ENCODE peak calls at places on chromosomes 11 and 22, in six cellular contexts. N is stimulated activated effector memory CD8-positive, alpha-beta T cell treated with anti-CD3 and anti-CD28 coated beads, Interleukin-12 subunit alpha, Interleukin-12 subunit beta, amount 100 ng/mL, for 72 hours; R is neural progenitor cell; Q is activated gamma-delta T cell treated with anti-CD3 and anti-CD28 coated beads, Interleukin-2, amount 50 U/mL, for 16 hours; W is globus pallidus; X is epithelial cell of prostate. I is an unnamed sample.

GRCh38 chr11:132632641-132633124 is 899.6 kb downstream of the OPCML start:
- DNase-seq in N (no peak), R (no peak), Q (no peak), W (no peak), X (peak), I (peak)

GRCh38 chr22:29755889-29756288 is 10.9 kb downstream of the ZMAT5 start:
- DNase-seq in N (no peak), R (no peak), Q (no peak), W (no peak), X (no peak), I (no peak)

GRCh38 chr22:20026996-20027601 is 6.2 kb downstream of the TANGO2 start:
- DNase-seq in N (no peak), R (no peak), Q (no peak), W (no peak), X (no peak), I (no peak)

GRCh38 chr11:94885133-94885532 is 88.2 kb downstream of the CWC15 start:
- DNase-seq in N (no peak), R (no peak), Q (no peak), W (no peak), X (peak), I (peak)

GRCh38 chr11:2100361-2101170 is 38.6 kb downstream of the IGF2 start:
- DNase-seq in N (no peak), R (no peak), Q (no peak), W (no peak), X (no peak), I (no peak)

GRCh38 chr11:1044160-1044559 is 7.6 kb upstream of the MUC6 start:
- DNase-seq in N (no peak), R (no peak), Q (no peak), W (no peak), X (no peak), I (no peak)

GRCh38 chr22:37196539-37197450 is 8.7 kb upstream of the C1QTNF6 start:
- DNase-seq in N (no peak), R (peak), Q (no peak), W (peak), X (no peak), I (peak)

GRCh38 chr22:44355688-44356070 is 42.9 kb upstream of the SHISAL1 start:
- DNase-seq in N (no peak), R (no peak), Q (no peak), W (no peak), X (no peak), I (no peak)

GRCh38 chr11:129998107-129998506 is 4.5 kb downstream of the PRDM10 start:
- DNase-seq in N (no peak), R (no peak), Q (no peak), W (no peak), X (no peak), I (no peak)

GRCh38 chr11:71459076-71459766 is 6.2 kb downstream of the NADSYN1 start:
- DNase-seq in N (no peak), R (no peak), Q (no peak), W (no peak), X (no peak), I (no peak)

GRCh38 chr11:66637557-66638176 is 836 bp upstream of the RBM4 start:
- DNase-seq in N (peak), R (peak), Q (no peak), W (no peak), X (no peak), I (peak)

GRCh38 chr11:76623884-76624419 is 46.6 kb downstream of the LRRC32 start:
- DNase-seq in N (no peak), R (no peak), Q (no peak), W (no peak), X (no peak), I (no peak)

GRCh38 chr11:74949748-74950127 is 672 bp downstream of the SPCS2 start:
- DNase-seq in N (no peak), R (no peak), Q (no peak), W (no peak), X (no peak), I (peak)

GRCh38 chr11:99422581-99423434 is 402.1 kb downstream of the CNTN5 start:
- DNase-seq in N (no peak), R (no peak), Q (no peak), W (no peak), X (no peak), I (peak)

GRCh38 chr22:45584121-45584570 is 81.5 kb downstream of the FBLN1 start:
- DNase-seq in N (no peak), R (no peak), Q (no peak), W (no peak), X (no peak), I (no peak)

GRCh38 chr11:84543367-84544159 is 1083.6 kb downstream of the DLG2 start:
- DNase-seq in N (no peak), R (peak), Q (no peak), W (no peak), X (no peak), I (no peak)

GRCh38 chr11:128633384-128633965 is 46.1 kb upstream of the ETS1 start:
- DNase-seq in N (no peak), R (no peak), Q (no peak), W (no peak), X (no peak), I (no peak)

GRCh38 chr11:5288912-5289525 is 12.7 kb downstream of the OR51B4 start:
- DNase-seq in N (no peak), R (no peak), Q (no peak), W (no peak), X (no peak), I (peak)

GRCh38 chr22:46149493-46149997 is 781 bp upstream of the PPARA start:
- DNase-seq in N (peak), R (peak), Q (peak), W (peak), X (no peak), I (peak)

GRCh38 chr11:65506770-65507485 is 8.1 kb downstream of the MALAT1 start:
- DNase-seq in N (no peak), R (peak), Q (no peak), W (peak), X (peak), I (peak)

GRCh38 chr11:75174348-75174747 is 23.4 kb downstream of the SLCO2B1 start:
- DNase-seq in N (no peak), R (no peak), Q (no peak), W (no peak), X (no peak), I (no peak)

GRCh38 chr11:31821779-31822574 is 10.9 kb upstream of the PAX6 start:
- DNase-seq in N (no peak), R (peak), Q (no peak), W (no peak), X (no peak), I (no peak)

GRCh38 chr11:111978028-111978771 is 41.1 kb downstream of the DIXDC1 start:
- DNase-seq in N (no peak), R (peak), Q (no peak), W (peak), X (no peak), I (peak)

GRCh38 chr11:1669546-1670218 is 27.3 kb upstream of the KRTAP5-6 start:
- DNase-seq in N (no peak), R (no peak), Q (no peak), W (peak), X (no peak), I (no peak)

GRCh38 chr22:23526588-23527315 is 53.3 kb downstream of the IGLL1 start:
- DNase-seq in N (no peak), R (no peak), Q (no peak), W (no peak), X (no peak), I (no peak)

GRCh38 chr11:118910309-118911112 is 15.2 kb downstream of the BCL9L start:
- DNase-seq in N (no peak), R (peak), Q (no peak), W (peak), X (no peak), I (peak)

GRCh38 chr11:119380816-119381185 is 689 bp downstream of the USP2 start:
- DNase-seq in N (no peak), R (peak), Q (no peak), W (no peak), X (no peak), I (no peak)

GRCh38 chr11:120564573-120565301 is 53.2 kb downstream of the GRIK4 start:
- DNase-seq in N (no peak), R (peak), Q (no peak), W (peak), X (no peak), I (peak)

GRCh38 chr22:29635734-29636357 is 32.4 kb downstream of the NF2 start:
- DNase-seq in N (no peak), R (peak), Q (no peak), W (peak), X (no peak), I (peak)